ENCODE peak calls at places on chromosomes 11 and 22, in seven cellular contexts. K, H, U, G, W, Y and M are unnamed samples.

GRCh38 chr11:58135171-58135570 is 9.8 kb upstream of the OR9I1 start:
- DNase-seq in K (no peak), H (no peak), U (no peak), G (no peak), W (no peak), Y (no peak), M (no peak)

GRCh38 chr22:46142548-46143490 is 7.5 kb upstream of the PPARA start:
- DNase-seq in K (no peak), H (no peak), U (no peak), G (no peak), W (peak; percentile 57), Y (no peak), M (no peak)

GRCh38 chr22:42757475-42757874 is 36.8 kb upstream of the A4GALT start:
- DNase-seq in K (no peak), H (peak; percentile 62), U (no peak), G (peak; percentile 76), W (no peak), Y (no peak), M (no peak)

GRCh38 chr11:40679276-40679675 is 780.2 kb downstream of the LRRC4C start:
- DNase-seq in K (no peak), H (no peak), U (no peak), G (peak; percentile 79), W (no peak), Y (no peak), M (no peak)

GRCh38 chr11:76591416-76591815 is 79.1 kb downstream of the LRRC32 start:
- DNase-seq in K (no peak), H (no peak), U (no peak), G (no peak), W (no peak), Y (no peak), M (no peak)

GRCh38 chr11:134566311-134566710 is 154.3 kb upstream of the B3GAT1 start:
- DNase-seq in K (no peak), H (peak; percentile 23), U (no peak), G (no peak), W (no peak), Y (no peak), M (no peak)

GRCh38 chr22:20138417-20138738 is 6.8 kb downstream of the ZDHHC8 start:
- DNase-seq in K (no peak), H (no peak), U (no peak), G (no peak), W (no peak), Y (no peak), M (no peak)

GRCh38 chr22:48695251-48695650 is 1132.4 kb downstream of the BRD1 start:
- DNase-seq in K (no peak), H (no peak), U (no peak), G (no peak), W (no peak), Y (no peak), M (no peak)

GRCh38 chr11:67482275-67482735 is 521 bp upstream of the AIP start:
- DNase-seq in K (no peak), H (no peak), U (no peak), G (no peak), W (no peak), Y (no peak), M (no peak)

GRCh38 chr22:23583153-23583552 is 3.1 kb upstream of the IGLL1 start:
- DNase-seq in K (no peak), H (no peak), U (no peak), G (no peak), W (no peak), Y (no peak), M (no peak)

GRCh38 chr11:15258433-15259350 is 144.0 kb downstream of the INSC start:
- DNase-seq in K (no peak), H (no peak), U (peak; percentile 51), G (peak; percentile 55), W (no peak), Y (no peak), M (no peak)

GRCh38 chr22:19663286-19663815 is 51.0 kb upstream of the SEPTIN5 start:
- DNase-seq in K (peak; percentile 90), H (no peak), U (no peak), G (no peak), W (no peak), Y (peak; percentile 80), M (peak; percentile 30)

GRCh38 chr22:46087816-46088277 is 62.5 kb upstream of the PPARA start:
- DNase-seq in K (peak; percentile 94), H (no peak), U (no peak), G (no peak), W (peak; percentile 98), Y (peak; percentile 88), M (peak; percentile 94)

GRCh38 chr22:20783844-20784723 is 10.2 kb downstream of the SERPIND1 start:
- DNase-seq in K (peak; percentile 59), H (peak; percentile 56), U (peak; percentile 34), G (peak; percentile 83), W (no peak), Y (no peak), M (peak; percentile 51)

GRCh38 chr11:95453616-95454118 is 222.7 kb upstream of the SESN3 start:
- DNase-seq in K (no peak), H (no peak), U (peak; percentile 6), G (no peak), W (peak; percentile 68), Y (peak; percentile 72), M (peak; percentile 42)

GRCh38 chr22:45210174-45210573 is 30.5 kb downstream of the KIAA0930 start:
- DNase-seq in K (no peak), H (no peak), U (no peak), G (no peak), W (no peak), Y (no peak), M (peak; percentile 47)

GRCh38 chr11:100756556-100756955 is 69.5 kb downstream of the ARHGAP42 start:
- DNase-seq in K (no peak), H (no peak), U (no peak), G (no peak), W (no peak), Y (no peak), M (no peak)

GRCh38 chr22:39898997-39899396 is 1.9 kb upstream of the GRAP2 start:
- DNase-seq in K (no peak), H (no peak), U (no peak), G (no peak), W (no peak), Y (no peak), M (no peak)

DNA sequence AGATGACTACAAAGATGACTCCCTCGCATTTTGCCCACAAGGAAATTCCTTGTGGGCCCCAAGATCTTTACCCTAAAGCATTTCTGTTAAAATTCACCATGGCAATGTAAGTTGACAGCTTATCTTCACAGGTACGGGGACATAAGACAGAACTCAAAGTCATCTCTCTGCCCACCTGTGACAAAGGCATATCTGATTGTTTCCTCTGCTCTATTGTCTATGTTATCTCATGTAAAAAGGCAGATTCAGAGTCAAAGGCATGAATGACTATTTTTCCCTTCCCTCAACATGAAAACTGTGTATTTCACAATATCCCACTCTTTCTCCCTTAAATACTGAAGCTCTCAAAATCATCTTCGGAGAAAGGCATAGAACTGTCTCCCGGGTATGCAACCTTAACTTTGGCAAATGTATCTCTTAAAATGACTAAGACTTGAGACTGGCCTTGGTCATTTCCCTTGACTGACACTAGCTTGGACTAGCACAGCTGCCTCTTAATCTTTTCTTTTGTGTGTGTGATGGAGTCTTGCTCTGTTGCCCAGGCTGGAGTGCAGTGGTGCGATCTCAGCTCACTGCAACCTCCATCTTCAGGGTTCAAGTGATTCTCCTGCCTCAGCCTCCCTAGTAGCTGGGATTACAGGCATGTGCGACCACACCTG is 103.2 kb downstream of the MICAL3 start:
- DNase-seq in K (no peak), H (no peak), U (no peak), G (no peak), W (no peak), Y (no peak), M (no peak)
- H3K4me1 ChIP-seq in K (peaks cover 59% of the 10 kb centered on the region), H (peaks cover 16% of the 10 kb centered on the region), U (peaks cover 36% of the 10 kb centered on the region), G (peaks cover 45% of the 10 kb centered on the region), W (peaks cover 76% of the 10 kb centered on the region), Y (peaks cover 66% of the 10 kb centered on the region), M (peaks cover 28% of the 10 kb centered on the region)

DNA sequence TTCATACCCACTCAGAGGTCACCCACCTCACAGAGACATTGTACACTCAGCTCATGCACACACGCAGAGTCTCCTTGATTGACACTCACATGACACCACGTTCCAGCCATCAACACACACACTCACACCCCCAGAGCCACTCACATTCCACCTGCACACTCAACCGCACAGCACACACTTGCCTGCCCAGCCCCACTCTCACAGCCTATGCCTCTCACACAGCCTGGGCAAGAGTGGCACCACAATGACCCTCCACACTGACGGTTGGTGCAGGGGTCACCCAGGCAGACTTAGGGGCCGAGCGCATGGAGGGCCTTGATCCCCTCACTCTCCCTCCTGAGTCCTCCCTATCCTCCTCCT is 2.2 kb downstream of the SPI1 start:
- DNase-seq in K (no peak), H (no peak), U (no peak), G (no peak), W (no peak), Y (no peak), M (no peak)
- TF ChIP-seq POLR2AphosphoS5 in K (no peak), H (no peak), U (no peak), G (no peak), W (no peak), Y (no peak), M (no peak)

GRCh38 chr22:50190182-50190951 is 4.7 kb downstream of the TRABD start:
- DNase-seq in K (peak; percentile 91), H (peak; percentile 82), U (peak; percentile 60), G (peak; percentile 81), W (peak; percentile 87), Y (peak; percentile 88), M (peak; percentile 95)

GRCh38 chr22:50188356-50188755 is 2.6 kb downstream of the TRABD start:
- DNase-seq in K (no peak), H (no peak), U (no peak), G (no peak), W (no peak), Y (no peak), M (peak; percentile 62)

GRCh38 chr22:50191041-50191740 is 5.5 kb downstream of the TRABD start:
- DNase-seq in K (peak; percentile 78), H (no peak), U (no peak), G (no peak), W (no peak), Y (peak; percentile 61), M (no peak)

GRCh38 chr22:50189849-50190181 is 4.1 kb downstream of the TRABD start:
- DNase-seq in K (no peak), H (no peak), U (no peak), G (no peak), W (no peak), Y (no peak), M (no peak)

DNA sequence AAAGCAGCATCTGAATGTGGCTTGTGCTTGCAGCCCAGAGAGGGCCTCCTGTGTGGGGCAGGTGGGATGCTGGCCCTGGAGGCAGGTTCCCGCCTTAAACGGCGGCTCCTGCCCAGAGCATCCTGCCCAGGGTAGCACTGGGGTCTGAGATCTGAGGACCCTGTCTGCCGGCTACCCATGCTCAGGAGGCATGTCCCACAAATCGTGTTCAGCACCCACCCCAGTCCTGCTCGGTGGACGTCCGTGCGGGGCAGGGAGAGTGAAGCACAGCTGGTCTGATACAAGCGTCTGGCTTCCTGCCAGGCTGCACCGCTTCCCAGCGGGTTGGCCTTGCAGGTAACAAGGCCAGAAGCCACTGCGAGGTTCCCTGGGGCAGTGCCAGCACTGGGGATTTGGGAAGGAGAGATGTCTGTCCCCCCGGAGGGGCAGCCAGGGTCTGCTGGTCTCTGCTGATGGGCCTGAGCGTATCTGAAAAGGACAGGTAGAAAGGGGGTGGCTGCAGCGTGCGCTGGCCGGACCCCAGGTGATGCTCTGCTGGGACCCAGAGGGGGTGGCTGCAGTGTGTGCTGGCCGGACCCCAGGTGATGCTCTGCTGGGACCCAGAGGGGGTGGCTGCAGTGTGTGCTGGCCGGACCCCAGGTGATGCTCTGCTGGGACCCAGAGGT is 3.6 kb downstream of the TRABD start:
- DNase-seq in K (no peak), H (no peak), U (no peak), G (no peak), W (no peak), Y (peak; percentile 68), M (peak; percentile 79)
- H3K4me1 ChIP-seq in K (peaks cover 49% of the 10 kb centered on the region), H (peaks cover 13% of the 10 kb centered on the region), U (peaks cover 27% of the 10 kb centered on the region), G (peaks cover 10% of the 10 kb centered on the region), W (peaks cover 55% of the 10 kb centered on the region), Y (peaks cover 84% of the 10 kb centered on the region), M (peaks cover 61% of the 10 kb centered on the region)

GRCh38 chr11:21630934-21631478 is 561.9 kb upstream of the ANO5 start:
- DNase-seq in K (no peak), H (no peak), U (no peak), G (no peak), W (no peak), Y (no peak), M (no peak)
- TF ChIP-seq POLR2AphosphoS5 in K (no peak), H (no peak), U (no peak), G (no peak), W (no peak), Y (no peak), M (no peak)